ENCODE peak calls at places on chromosome 5, in eight cellular contexts. One of them, this sample, is unnamed.

GRCh38 chr5:154465169-154465568 is 12.9 kb downstream of the HAND1 start:
- DNase-seq in GM20000: no peak
- DNase-seq in AG08396: no peak
- DNase-seq in GDM1: no peak
- DNase-seq in activated CD4-positive, alpha-beta T cell treated with anti-CD3 and anti-CD28 coated beads, Interleukin-2, amount 10 ng/mL, durations not matched to agents 7 days and 5 days: no peak
- DNase-seq in IMR-90: peak; percentile 74
- DNase-seq in keratinocyte: no peak
- DNase-seq in iPS-NIHi11: no peak
- DNase-seq in this sample: no peak

GRCh38 chr5:144040615-144041394 is 129.7 kb downstream of the YIPF5 start:
- DNase-seq in activated CD4-positive, alpha-beta T cell treated with anti-CD3 and anti-CD28 coated beads, Interleukin-2, amount 10 ng/mL, durations not matched to agents 7 days and 5 days: no peak
- DNase-seq in GM20000: no peak
- DNase-seq in IMR-90: no peak
- DNase-seq in keratinocyte: no peak
- DNase-seq in iPS-NIHi11: no peak
- DNase-seq in AG08396: no peak
- DNase-seq in GDM1: no peak
- DNase-seq in this sample: no peak

GRCh38 chr5:58921106-58921505 is 338.2 kb downstream of the RAB3C start:
- DNase-seq in activated CD4-positive, alpha-beta T cell treated with anti-CD3 and anti-CD28 coated beads, Interleukin-2, amount 10 ng/mL, durations not matched to agents 7 days and 5 days: no peak
- DNase-seq in AG08396: no peak
- DNase-seq in IMR-90: no peak
- DNase-seq in keratinocyte: no peak
- DNase-seq in GM20000: no peak
- DNase-seq in GDM1: no peak
- DNase-seq in iPS-NIHi11: no peak
- DNase-seq in this sample: no peak

GRCh38 chr5:121500262-121500792 is 351.4 kb upstream of the FTMT start:
- DNase-seq in iPS-NIHi11: peak; percentile 22
- DNase-seq in GM20000: no peak
- DNase-seq in IMR-90: no peak
- DNase-seq in activated CD4-positive, alpha-beta T cell treated with anti-CD3 and anti-CD28 coated beads, Interleukin-2, amount 10 ng/mL, durations not matched to agents 7 days and 5 days: no peak
- DNase-seq in AG08396: no peak
- DNase-seq in GDM1: no peak
- DNase-seq in keratinocyte: no peak
- DNase-seq in this sample: no peak

GRCh38 chr5:73412597-73412988 is 36.0 kb downstream of the FOXD1 start:
- DNase-seq in GDM1: no peak
- DNase-seq in AG08396: peak; percentile 70
- DNase-seq in IMR-90: peak; percentile 79
- DNase-seq in keratinocyte: peak; percentile 63
- DNase-seq in iPS-NIHi11: no peak
- DNase-seq in activated CD4-positive, alpha-beta T cell treated with anti-CD3 and anti-CD28 coated beads, Interleukin-2, amount 10 ng/mL, durations not matched to agents 7 days and 5 days: no peak
- DNase-seq in GM20000: no peak
- DNase-seq in this sample: no peak

GRCh38 chr5:124698774-124699173 is 47.7 kb downstream of the ZNF608 start:
- DNase-seq in keratinocyte: no peak
- DNase-seq in GDM1: no peak
- DNase-seq in activated CD4-positive, alpha-beta T cell treated with anti-CD3 and anti-CD28 coated beads, Interleukin-2, amount 10 ng/mL, durations not matched to agents 7 days and 5 days: no peak
- DNase-seq in GM20000: no peak
- DNase-seq in AG08396: no peak
- DNase-seq in IMR-90: peak; percentile 58
- DNase-seq in iPS-NIHi11: no peak
- DNase-seq in this sample: no peak

GRCh38 chr5:166722939-166723338 is 1568.5 kb upstream of the WWC1 start:
- DNase-seq in GDM1: no peak
- DNase-seq in activated CD4-positive, alpha-beta T cell treated with anti-CD3 and anti-CD28 coated beads, Interleukin-2, amount 10 ng/mL, durations not matched to agents 7 days and 5 days: no peak
- DNase-seq in AG08396: no peak
- DNase-seq in GM20000: no peak
- DNase-seq in keratinocyte: peak; percentile 21
- DNase-seq in IMR-90: no peak
- DNase-seq in iPS-NIHi11: no peak
- DNase-seq in this sample: no peak

GRCh38 chr5:37575541-37576489 is 196.7 kb downstream of the WDR70 start:
- DNase-seq in iPS-NIHi11: peak; percentile 15
- DNase-seq in keratinocyte: no peak
- DNase-seq in GM20000: no peak
- DNase-seq in IMR-90: no peak
- DNase-seq in activated CD4-positive, alpha-beta T cell treated with anti-CD3 and anti-CD28 coated beads, Interleukin-2, amount 10 ng/mL, durations not matched to agents 7 days and 5 days: no peak
- DNase-seq in AG08396: no peak
- DNase-seq in GDM1: peak; percentile 2
- DNase-seq in this sample: no peak

GRCh38 chr5:911601-912000 is 18.9 kb downstream of the TRIP13 start:
- DNase-seq in IMR-90: peak; percentile 64
- DNase-seq in GDM1: no peak
- DNase-seq in keratinocyte: peak; percentile 41
- DNase-seq in GM20000: no peak
- DNase-seq in AG08396: no peak
- DNase-seq in activated CD4-positive, alpha-beta T cell treated with anti-CD3 and anti-CD28 coated beads, Interleukin-2, amount 10 ng/mL, durations not matched to agents 7 days and 5 days: no peak
- DNase-seq in iPS-NIHi11: no peak
- DNase-seq in this sample: no peak

GRCh38 chr5:93610581-93611167 is 27.7 kb downstream of the NR2F1 start:
- DNase-seq in AG08396: no peak
- DNase-seq in activated CD4-positive, alpha-beta T cell treated with anti-CD3 and anti-CD28 coated beads, Interleukin-2, amount 10 ng/mL, durations not matched to agents 7 days and 5 days: no peak
- DNase-seq in iPS-NIHi11: no peak
- DNase-seq in GM20000: no peak
- DNase-seq in IMR-90: no peak
- DNase-seq in keratinocyte: no peak
- DNase-seq in GDM1: no peak
- DNase-seq in this sample: no peak

GRCh38 chr5:152331718-152332117 is 73.4 kb downstream of the NMUR2 start:
- DNase-seq in GM20000: no peak
- DNase-seq in IMR-90: no peak
- DNase-seq in AG08396: no peak
- DNase-seq in keratinocyte: no peak
- DNase-seq in activated CD4-positive, alpha-beta T cell treated with anti-CD3 and anti-CD28 coated beads, Interleukin-2, amount 10 ng/mL, durations not matched to agents 7 days and 5 days: no peak
- DNase-seq in iPS-NIHi11: no peak
- DNase-seq in GDM1: no peak
- DNase-seq in this sample: no peak

GRCh38 chr5:155850411-155850810 is 476.6 kb upstream of the SGCD start:
- DNase-seq in GM20000: no peak
- DNase-seq in GDM1: no peak
- DNase-seq in keratinocyte: no peak
- DNase-seq in activated CD4-positive, alpha-beta T cell treated with anti-CD3 and anti-CD28 coated beads, Interleukin-2, amount 10 ng/mL, durations not matched to agents 7 days and 5 days: no peak
- DNase-seq in iPS-NIHi11: no peak
- DNase-seq in IMR-90: no peak
- DNase-seq in AG08396: no peak
- DNase-seq in this sample: no peak

GRCh38 chr5:112738180-112738560 is 485 bp downstream of the APC start:
- DNase-seq in iPS-NIHi11: peak; percentile 9
- DNase-seq in IMR-90: no peak
- DNase-seq in keratinocyte: no peak
- DNase-seq in GM20000: no peak
- DNase-seq in GDM1: no peak
- DNase-seq in activated CD4-positive, alpha-beta T cell treated with anti-CD3 and anti-CD28 coated beads, Interleukin-2, amount 10 ng/mL, durations not matched to agents 7 days and 5 days: peak; percentile 9
- DNase-seq in AG08396: no peak
- DNase-seq in this sample: no peak

GRCh38 chr5:16842916-16843315 is 93.2 kb downstream of the MYO10 start:
- DNase-seq in AG08396: no peak
- DNase-seq in iPS-NIHi11: no peak
- DNase-seq in GM20000: no peak
- DNase-seq in keratinocyte: peak; percentile 15
- DNase-seq in IMR-90: no peak
- DNase-seq in GDM1: no peak
- DNase-seq in activated CD4-positive, alpha-beta T cell treated with anti-CD3 and anti-CD28 coated beads, Interleukin-2, amount 10 ng/mL, durations not matched to agents 7 days and 5 days: no peak
- DNase-seq in this sample: no peak

GRCh38 chr5:68432682-68433081 is 217.1 kb downstream of the PIK3R1 start:
- DNase-seq in IMR-90: no peak
- DNase-seq in keratinocyte: no peak
- DNase-seq in activated CD4-positive, alpha-beta T cell treated with anti-CD3 and anti-CD28 coated beads, Interleukin-2, amount 10 ng/mL, durations not matched to agents 7 days and 5 days: no peak
- DNase-seq in AG08396: no peak
- DNase-seq in GM20000: no peak
- DNase-seq in iPS-NIHi11: no peak
- DNase-seq in GDM1: no peak
- DNase-seq in this sample: peak; percentile 63

GRCh38 chr5:62488531-62488930 is 76.0 kb downstream of the IPO11 start:
- DNase-seq in activated CD4-positive, alpha-beta T cell treated with anti-CD3 and anti-CD28 coated beads, Interleukin-2, amount 10 ng/mL, durations not matched to agents 7 days and 5 days: no peak
- DNase-seq in iPS-NIHi11: no peak
- DNase-seq in IMR-90: no peak
- DNase-seq in GM20000: no peak
- DNase-seq in AG08396: no peak
- DNase-seq in keratinocyte: no peak
- DNase-seq in GDM1: no peak
- DNase-seq in this sample: no peak

GRCh38 chr5:119330367-119331183 is 25.2 kb upstream of the TNFAIP8 start:
- DNase-seq in iPS-NIHi11: no peak
- DNase-seq in activated CD4-positive, alpha-beta T cell treated with anti-CD3 and anti-CD28 coated beads, Interleukin-2, amount 10 ng/mL, durations not matched to agents 7 days and 5 days: no peak
- DNase-seq in GDM1: peak; percentile 27
- DNase-seq in IMR-90: no peak
- DNase-seq in keratinocyte: no peak
- DNase-seq in GM20000: no peak
- DNase-seq in AG08396: no peak
- DNase-seq in this sample: no peak

GRCh38 chr5:5481206-5481605 is 58.7 kb downstream of the ICE1 start:
- DNase-seq in GM20000: no peak
- DNase-seq in iPS-NIHi11: no peak
- DNase-seq in IMR-90: no peak
- DNase-seq in AG08396: no peak
- DNase-seq in activated CD4-positive, alpha-beta T cell treated with anti-CD3 and anti-CD28 coated beads, Interleukin-2, amount 10 ng/mL, durations not matched to agents 7 days and 5 days: peak; percentile 35
- DNase-seq in GDM1: no peak
- DNase-seq in keratinocyte: no peak
- DNase-seq in this sample: no peak

GRCh38 chr5:92822183-92822582 is 758.8 kb downstream of the NR2F1-AS1 start:
- DNase-seq in AG08396: no peak
- DNase-seq in keratinocyte: no peak
- DNase-seq in GDM1: no peak
- DNase-seq in iPS-NIHi11: no peak
- DNase-seq in activated CD4-positive, alpha-beta T cell treated with anti-CD3 and anti-CD28 coated beads, Interleukin-2, amount 10 ng/mL, durations not matched to agents 7 days and 5 days: no peak
- DNase-seq in IMR-90: no peak
- DNase-seq in GM20000: no peak
- DNase-seq in this sample: no peak

GRCh38 chr5:135219868-135220267 is 179.2 kb downstream of the MACROH2A1 start:
- DNase-seq in keratinocyte: no peak
- DNase-seq in IMR-90: no peak
- DNase-seq in activated CD4-positive, alpha-beta T cell treated with anti-CD3 and anti-CD28 coated beads, Interleukin-2, amount 10 ng/mL, durations not matched to agents 7 days and 5 days: no peak
- DNase-seq in GM20000: no peak
- DNase-seq in iPS-NIHi11: no peak
- DNase-seq in GDM1: no peak
- DNase-seq in AG08396: no peak
- DNase-seq in this sample: no peak

GRCh38 chr5:167050568-167051214 is 1240.8 kb upstream of the WWC1 start:
- DNase-seq in GDM1: no peak
- DNase-seq in IMR-90: no peak
- DNase-seq in GM20000: no peak
- DNase-seq in keratinocyte: no peak
- DNase-seq in activated CD4-positive, alpha-beta T cell treated with anti-CD3 and anti-CD28 coated beads, Interleukin-2, amount 10 ng/mL, durations not matched to agents 7 days and 5 days: no peak
- DNase-seq in AG08396: peak; percentile 6
- DNase-seq in iPS-NIHi11: peak; percentile 29
- DNase-seq in this sample: no peak

GRCh38 chr5:165143727-165144210 is 1638.3 kb downstream of the MAT2B start:
- DNase-seq in IMR-90: no peak
- DNase-seq in GM20000: no peak
- DNase-seq in activated CD4-positive, alpha-beta T cell treated with anti-CD3 and anti-CD28 coated beads, Interleukin-2, amount 10 ng/mL, durations not matched to agents 7 days and 5 days: no peak
- DNase-seq in GDM1: no peak
- DNase-seq in keratinocyte: no peak
- DNase-seq in iPS-NIHi11: no peak
- DNase-seq in AG08396: no peak
- DNase-seq in this sample: no peak

GRCh38 chr5:61301345-61301744 is 30.7 kb upstream of the ZSWIM6 start:
- DNase-seq in IMR-90: peak; percentile 88
- DNase-seq in activated CD4-positive, alpha-beta T cell treated with anti-CD3 and anti-CD28 coated beads, Interleukin-2, amount 10 ng/mL, durations not matched to agents 7 days and 5 days: no peak
- DNase-seq in iPS-NIHi11: no peak
- DNase-seq in GM20000: no peak
- DNase-seq in GDM1: no peak
- DNase-seq in AG08396: peak; percentile 42
- DNase-seq in keratinocyte: no peak
- DNase-seq in this sample: no peak

GRCh38 chr5:149166128-149166527 is 24.8 kb downstream of the ABLIM3 start:
- DNase-seq in IMR-90: peak; percentile 82
- DNase-seq in activated CD4-positive, alpha-beta T cell treated with anti-CD3 and anti-CD28 coated beads, Interleukin-2, amount 10 ng/mL, durations not matched to agents 7 days and 5 days: no peak
- DNase-seq in AG08396: no peak
- DNase-seq in iPS-NIHi11: no peak
- DNase-seq in GM20000: no peak
- DNase-seq in keratinocyte: no peak
- DNase-seq in GDM1: no peak
- DNase-seq in this sample: no peak

GRCh38 chr5:6692906-6693305 is 20.3 kb upstream of the TENT4A start:
- DNase-seq in AG08396: no peak
- DNase-seq in activated CD4-positive, alpha-beta T cell treated with anti-CD3 and anti-CD28 coated beads, Interleukin-2, amount 10 ng/mL, durations not matched to agents 7 days and 5 days: no peak
- DNase-seq in GDM1: no peak
- DNase-seq in IMR-90: no peak
- DNase-seq in iPS-NIHi11: no peak
- DNase-seq in GM20000: no peak
- DNase-seq in keratinocyte: no peak
- DNase-seq in this sample: no peak

GRCh38 chr5:35736280-35736679 is 118.6 kb downstream of the SPEF2 start:
- DNase-seq in iPS-NIHi11: no peak
- DNase-seq in IMR-90: peak; percentile 8
- DNase-seq in GDM1: no peak
- DNase-seq in AG08396: no peak
- DNase-seq in keratinocyte: no peak
- DNase-seq in GM20000: no peak
- DNase-seq in activated CD4-positive, alpha-beta T cell treated with anti-CD3 and anti-CD28 coated beads, Interleukin-2, amount 10 ng/mL, durations not matched to agents 7 days and 5 days: no peak
- DNase-seq in this sample: no peak

GRCh38 chr5:14716755-14717752 is 52.5 kb downstream of the OTULIN start:
- DNase-seq in IMR-90: no peak
- DNase-seq in AG08396: no peak
- DNase-seq in keratinocyte: no peak
- DNase-seq in activated CD4-positive, alpha-beta T cell treated with anti-CD3 and anti-CD28 coated beads, Interleukin-2, amount 10 ng/mL, durations not matched to agents 7 days and 5 days: no peak
- DNase-seq in iPS-NIHi11: no peak
- DNase-seq in GDM1: no peak
- DNase-seq in GM20000: no peak
- DNase-seq in this sample: no peak

GRCh38 chr5:82334856-82335255 is 56.7 kb upstream of the RPS23 start:
- DNase-seq in iPS-NIHi11: no peak
- DNase-seq in IMR-90: peak; percentile 95
- DNase-seq in AG08396: peak; percentile 54
- DNase-seq in keratinocyte: no peak
- DNase-seq in GDM1: no peak
- DNase-seq in activated CD4-positive, alpha-beta T cell treated with anti-CD3 and anti-CD28 coated beads, Interleukin-2, amount 10 ng/mL, durations not matched to agents 7 days and 5 days: no peak
- DNase-seq in GM20000: no peak
- DNase-seq in this sample: peak; percentile 23

GRCh38 chr5:67934976-67935375 is 280.6 kb upstream of the PIK3R1 start:
- DNase-seq in GDM1: no peak
- DNase-seq in activated CD4-positive, alpha-beta T cell treated with anti-CD3 and anti-CD28 coated beads, Interleukin-2, amount 10 ng/mL, durations not matched to agents 7 days and 5 days: no peak
- DNase-seq in IMR-90: no peak
- DNase-seq in GM20000: no peak
- DNase-seq in AG08396: no peak
- DNase-seq in keratinocyte: no peak
- DNase-seq in iPS-NIHi11: no peak
- DNase-seq in this sample: no peak

GRCh38 chr5:135493406-135494180 is 41.4 kb upstream of the TIFAB start:
- DNase-seq in GDM1: no peak
- DNase-seq in activated CD4-positive, alpha-beta T cell treated with anti-CD3 and anti-CD28 coated beads, Interleukin-2, amount 10 ng/mL, durations not matched to agents 7 days and 5 days: no peak
- DNase-seq in IMR-90: peak; percentile 92
- DNase-seq in GM20000: no peak
- DNase-seq in keratinocyte: peak; percentile 87
- DNase-seq in AG08396: peak; percentile 86
- DNase-seq in iPS-NIHi11: no peak
- DNase-seq in this sample: no peak

GRCh38 chr5:166185232-166185631 is 2106.2 kb upstream of the WWC1 start:
- DNase-seq in AG08396: no peak
- DNase-seq in GDM1: no peak
- DNase-seq in IMR-90: no peak
- DNase-seq in iPS-NIHi11: no peak
- DNase-seq in activated CD4-positive, alpha-beta T cell treated with anti-CD3 and anti-CD28 coated beads, Interleukin-2, amount 10 ng/mL, durations not matched to agents 7 days and 5 days: no peak
- DNase-seq in keratinocyte: no peak
- DNase-seq in GM20000: no peak
- DNase-seq in this sample: no peak

GRCh38 chr5:159178978-159179377 is 30.4 kb downstream of the RNF145 start:
- DNase-seq in activated CD4-positive, alpha-beta T cell treated with anti-CD3 and anti-CD28 coated beads, Interleukin-2, amount 10 ng/mL, durations not matched to agents 7 days and 5 days: no peak
- DNase-seq in keratinocyte: peak; percentile 71
- DNase-seq in iPS-NIHi11: no peak
- DNase-seq in IMR-90: peak; percentile 99
- DNase-seq in AG08396: peak; percentile 43
- DNase-seq in GM20000: peak; percentile 6
- DNase-seq in GDM1: no peak
- DNase-seq in this sample: no peak

GRCh38 chr5:68374770-68375518 is 159.4 kb downstream of the PIK3R1 start:
- DNase-seq in IMR-90: no peak
- DNase-seq in iPS-NIHi11: no peak
- DNase-seq in GM20000: no peak
- DNase-seq in AG08396: no peak
- DNase-seq in keratinocyte: no peak
- DNase-seq in activated CD4-positive, alpha-beta T cell treated with anti-CD3 and anti-CD28 coated beads, Interleukin-2, amount 10 ng/mL, durations not matched to agents 7 days and 5 days: no peak
- DNase-seq in GDM1: no peak
- DNase-seq in this sample: no peak

GRCh38 chr5:154118832-154119442 is 71.6 kb upstream of the GALNT10 start:
- DNase-seq in keratinocyte: no peak
- DNase-seq in GDM1: no peak
- DNase-seq in AG08396: peak; percentile 41
- DNase-seq in activated CD4-positive, alpha-beta T cell treated with anti-CD3 and anti-CD28 coated beads, Interleukin-2, amount 10 ng/mL, durations not matched to agents 7 days and 5 days: no peak
- DNase-seq in iPS-NIHi11: peak; percentile 53
- DNase-seq in IMR-90: peak; percentile 13
- DNase-seq in GM20000: no peak
- DNase-seq in this sample: no peak